ENCODE peak calls at places on chromosomes 13 and 19, in ten cellular contexts. O is kidney, V is breast epithelium, Y is psoas muscle, I is NCI-H82, Z is EH, P is endothelial cell, G is NB4, B is ovary, K is mucosa of descending colon. J is an unnamed sample.

GRCh38 chr13:67366533-67366932 is 136.4 kb upstream of the PCDH9 start:
- DNase-seq in P (no peak), Z (no peak), K (no peak), V (no peak), B (no peak), G (no peak), Y (no peak), I (peak; percentile 8), O (no peak), J (no peak)

GRCh38 chr19:40335855-40336700 is 12.1 kb downstream of the C19orf47 start:
- DNase-seq in O (peak; percentile 19), V (no peak), B (no peak), Z (no peak), P (no peak), I (no peak), G (no peak), Y (no peak), K (no peak), J (peak; percentile 38)

GRCh38 chr13:34179481-34179880 is 361.5 kb downstream of the RFC3 start:
- DNase-seq in V (no peak), K (no peak), G (no peak), B (no peak), I (no peak), Y (no peak), P (no peak), O (no peak), Z (peak; percentile 51), J (no peak)

GRCh38 chr13:23928985-23929384 is 31.7 kb upstream of the C1QTNF9B start:
- DNase-seq in K (no peak), V (no peak), G (no peak), O (no peak), P (no peak), I (peak; percentile 98), B (no peak), Z (peak; percentile 84), Y (no peak), J (no peak)

GRCh38 chr19:4575978-4576933 is 16.8 kb upstream of the SEMA6B start:
- DNase-seq in Y (peak; percentile 70), I (peak; percentile 69), P (peak; percentile 80), O (peak; percentile 85), K (peak; percentile 76), V (peak; percentile 66), Z (peak; percentile 55), B (peak; percentile 51), G (peak; percentile 64), J (peak; percentile 90)

GRCh38 chr13:99191900-99192399 is 8.7 kb upstream of the UBAC2 start:
- DNase-seq in B (no peak), Y (no peak), P (no peak), O (no peak), K (peak; percentile 74), G (no peak), Z (peak; percentile 35), I (peak; percentile 87), V (peak; percentile 60), J (no peak)

GRCh38 chr13:60009300-60010248 is 154.2 kb downstream of the DIAPH3 start:
- DNase-seq in V (no peak), Z (no peak), I (no peak), B (no peak), K (peak; percentile 99), G (no peak), O (peak; percentile 46), P (no peak), Y (no peak), J (no peak)

GRCh38 chr19:46766569-46767317 is 20.5 kb upstream of the STRN4 start:
- DNase-seq in B (no peak), O (no peak), I (peak; percentile 82), P (peak; percentile 47), Z (peak; percentile 49), Y (peak; percentile 37), V (no peak), G (peak; percentile 89), K (peak; percentile 64), J (peak; percentile 84)

GRCh38 chr13:91745962-91746361 is 347.5 kb downstream of the GPC5 start:
- DNase-seq in P (no peak), B (no peak), I (no peak), K (no peak), O (no peak), Z (no peak), Y (no peak), G (no peak), V (no peak), J (no peak)

GRCh38 chr13:98476106-98476505 is 100.8 kb downstream of the STK24 start:
- DNase-seq in B (no peak), P (no peak), G (no peak), I (no peak), Z (no peak), V (no peak), O (peak; percentile 13), Y (no peak), K (no peak), J (no peak)

GRCh38 chr13:74201530-74201929 is 67.3 kb upstream of the KLF12 start:
- DNase-seq in B (no peak), G (no peak), I (no peak), O (no peak), Z (no peak), K (no peak), Y (no peak), P (no peak), V (no peak), J (no peak)

GRCh38 chr13:21949818-21950429 is 279.1 kb downstream of the FGF9 start:
- DNase-seq in V (no peak), B (no peak), G (no peak), K (no peak), P (no peak), Z (no peak), Y (no peak), I (no peak), O (no peak), J (no peak)

GRCh38 chr13:84481958-84482357 is 599.7 kb upstream of the SLITRK1 start:
- DNase-seq in Y (no peak), V (no peak), B (no peak), G (no peak), K (no peak), O (no peak), I (no peak), Z (peak; percentile 73), P (no peak), J (no peak)

GRCh38 chr19:45368737-45369340 is 1.5 kb downstream of the ERCC2 start:
- DNase-seq in P (no peak), B (no peak), O (no peak), I (no peak), Y (no peak), V (no peak), G (no peak), Z (peak; percentile 29), K (no peak), J (no peak)

GRCh38 chr19:934197-934840 is 8.5 kb downstream of the ARID3A start:
- DNase-seq in G (no peak), V (no peak), Y (no peak), Z (no peak), K (no peak), I (no peak), O (peak; percentile 73), P (no peak), B (peak; percentile 33), J (no peak)

GRCh38 chr13:44692173-44692713 is 116.1 kb upstream of the TSC22D1 start:
- DNase-seq in I (peak; percentile 52), O (no peak), Y (no peak), G (peak; percentile 8), P (no peak), B (no peak), Z (peak; percentile 39), V (no peak), K (no peak), J (no peak)

GRCh38 chr19:29404015-29404414 is 121.8 kb upstream of the VSTM2B start:
- DNase-seq in B (no peak), G (no peak), V (no peak), Y (no peak), P (no peak), I (no peak), O (no peak), K (no peak), Z (no peak), J (no peak)

GRCh38 chr19:570315-570714 is 2.1 kb upstream of the BSG start:
- DNase-seq in Y (peak; percentile 23), G (no peak), K (no peak), I (no peak), B (no peak), V (no peak), Z (no peak), O (no peak), P (no peak), J (no peak)

GRCh38 chr13:101341464-101341863 is 74.8 kb downstream of the NALCN start:
- DNase-seq in K (no peak), B (no peak), G (no peak), Z (peak; percentile 58), V (no peak), O (no peak), I (no peak), P (no peak), Y (no peak), J (no peak)

GRCh38 chr19:29714953-29715694 is at the start of gene C19orf12:
- DNase-seq in B (peak; percentile 78), Z (peak; percentile 60), P (peak; percentile 57), Y (peak; percentile 67), V (peak; percentile 64), O (peak; percentile 91), G (peak; percentile 66), I (peak; percentile 79), K (peak; percentile 65), J (peak; percentile 92)

GRCh38 chr19:35044317-35045117 is 3.0 kb downstream of the HPN start:
- DNase-seq in P (peak; percentile 71), Y (peak; percentile 63), I (peak; percentile 70), O (no peak), B (peak; percentile 50), Z (peak; percentile 59), K (peak; percentile 67), V (no peak), G (peak; percentile 54), J (no peak)

GRCh38 chr13:27981006-27981708 is 7.3 kb downstream of the URAD start:
- DNase-seq in B (no peak), Z (no peak), V (no peak), I (no peak), O (no peak), Y (no peak), G (no peak), P (no peak), K (peak; percentile 32), J (no peak)

GRCh38 chr19:31349160-31349881 is at the start of gene TSHZ3:
- DNase-seq in V (no peak), K (peak; percentile 48), I (peak; percentile 58), O (peak; percentile 96), P (peak; percentile 67), Z (peak; percentile 90), B (peak; percentile 94), Y (peak; percentile 81), G (peak; percentile 43), J (peak; percentile 91)

GRCh38 chr19:12984683-12985048 is 10.6 kb upstream of the NFIX start:
- DNase-seq in V (no peak), K (no peak), I (no peak), O (no peak), Z (no peak), P (no peak), Y (peak; percentile 31), B (no peak), G (no peak), J (no peak)

GRCh38 chr19:16509141-16510061 is 13.2 kb downstream of the C19orf44 start:
- DNase-seq in O (no peak), Z (no peak), K (no peak), Y (no peak), B (no peak), P (no peak), V (no peak), I (no peak), G (no peak), J (no peak)

GRCh38 chr19:53942001-53942786 is 20.5 kb upstream of the CACNG8 start:
- DNase-seq in K (peak; percentile 2), P (peak; percentile 70), B (no peak), O (no peak), I (peak; percentile 47), Z (peak; percentile 7), V (no peak), Y (no peak), G (no peak), J (no peak)

GRCh38 chr13:44211753-44212152 is 161.9 kb upstream of the SERP2 start:
- DNase-seq in K (no peak), B (no peak), G (no peak), P (no peak), I (peak; percentile 95), Y (no peak), Z (no peak), V (no peak), O (no peak), J (no peak)